ENCODE peak calls at places on chromosomes 5 and 9, in five cellular contexts. V is CD4-positive, alpha-beta T cell; F is mammary epithelial cell; Z is Peyer's patch; M is tibial artery. U is an unnamed sample.

GRCh38 chr5:139664273-139664693 is 16.1 kb downstream of the CXXC5 start:
- DNase-seq in V (no peak), F (no peak), Z (no peak), M (peak), U (no peak)

GRCh38 chr9:132054024-132054423 is 25.6 kb downstream of the MED27 start:
- DNase-seq in V (no peak), F (no peak), Z (no peak), M (no peak), U (no peak)

GRCh38 chr5:150293091-150293941 is 3.7 kb upstream of the CAMK2A start:
- DNase-seq in V (no peak), F (no peak), Z (no peak), M (no peak), U (no peak)

GRCh38 chr9:35606138-35606504 is 1.1 kb downstream of the TESK1 start:
- DNase-seq in V (no peak), F (no peak), Z (no peak), M (no peak), U (no peak)

GRCh38 chr5:8729437-8729836 is 816.4 kb downstream of the SEMA5A start:
- DNase-seq in V (no peak), F (no peak), Z (no peak), M (no peak), U (no peak)

GRCh38 chr5:59158165-59158564 is 575.3 kb downstream of the RAB3C start:
- DNase-seq in V (no peak), F (peak), Z (no peak), M (no peak), U (no peak)

GRCh38 chr9:133522073-133522910 is 2.5 kb downstream of the MYMK start:
- DNase-seq in V (no peak), F (no peak), Z (no peak), M (no peak), U (no peak)

GRCh38 chr5:172531704-172532026 is 77.3 kb upstream of the SH3PXD2B start:
- DNase-seq in V (no peak), F (no peak), Z (no peak), M (no peak), U (peak)

GRCh38 chr9:122050167-122050566 is 42.9 kb downstream of the TTLL11 start:
- DNase-seq in V (no peak), F (no peak), Z (no peak), M (no peak), U (no peak)

GRCh38 chr5:142724821-142725220 is 38.9 kb upstream of the FGF1 start:
- DNase-seq in V (no peak), F (no peak), Z (no peak), M (no peak), U (no peak)

GRCh38 chr5:102910240-102911226 is 155.4 kb downstream of the PAM start:
- DNase-seq in V (no peak), F (peak), Z (no peak), M (no peak), U (no peak)

GRCh38 chr9:13279284-13280162 is at the start of gene MPDZ:
- DNase-seq in V (no peak), F (peak), Z (no peak), M (peak), U (peak)

GRCh38 chr9:137044502-137045177 is 1.3 kb downstream of the NPDC1 start:
- DNase-seq in V (no peak), F (no peak), Z (no peak), M (no peak), U (no peak)

GRCh38 chr5:139092741-139093140 is 105.4 kb downstream of the SIL1 start:
- DNase-seq in V (no peak), F (no peak), Z (no peak), M (no peak), U (no peak)

GRCh38 chr5:4976918-4977317 is 163.2 kb upstream of the ADAMTS16 start:
- DNase-seq in V (no peak), F (no peak), Z (no peak), M (no peak), U (no peak)

GRCh38 chr5:172719211-172719610 is 51.8 kb downstream of the DUSP1 start:
- DNase-seq in V (no peak), F (no peak), Z (no peak), M (no peak), U (no peak)

GRCh38 chr9:17060450-17060849 is 74.4 kb upstream of the CNTLN start:
- DNase-seq in V (no peak), F (no peak), Z (no peak), M (no peak), U (no peak)

GRCh38 chr5:81924467-81924866 is 47.4 kb upstream of the ATG10 start:
- DNase-seq in V (no peak), F (no peak), Z (no peak), M (no peak), U (no peak)

GRCh38 chr5:127228540-127229184 is 61.9 kb upstream of the MEGF10 start:
- DNase-seq in V (no peak), F (no peak), Z (no peak), M (no peak), U (no peak)

GRCh38 chr9:85431396-85432102 is 310.2 kb downstream of the AGTPBP1 start:
- DNase-seq in V (no peak), F (peak), Z (no peak), M (no peak), U (no peak)

GRCh38 chr5:1936901-1937300 is 54.2 kb upstream of the IRX4 start:
- DNase-seq in V (no peak), F (peak), Z (no peak), M (no peak), U (no peak)

GRCh38 chr5:91189480-91190332 is 193.4 kb downstream of the ARRDC3 start:
- DNase-seq in V (no peak), F (peak), Z (no peak), M (peak), U (no peak)

GRCh38 chr5:80245986-80246781 is 9.7 kb downstream of the SERINC5 start:
- DNase-seq in V (no peak), F (peak), Z (no peak), M (no peak), U (no peak)

GRCh38 chr9:79264511-79265448 is 307.0 kb upstream of the TLE4 start:
- DNase-seq in V (no peak), F (no peak), Z (no peak), M (no peak), U (no peak)

GRCh38 chr5:150155258-150156032 is at the start of gene PDGFRB:
- DNase-seq in V (peak), F (no peak), Z (peak), M (peak), U (no peak)

GRCh38 chr5:59999056-59999455 is 105.5 kb upstream of the PDE4D start:
- DNase-seq in V (no peak), F (peak), Z (no peak), M (no peak), U (no peak)

GRCh38 chr9:133702798-133703570 is 35.2 kb downstream of the SARDH start:
- DNase-seq in V (no peak), F (no peak), Z (no peak), M (no peak), U (no peak)

GRCh38 chr5:112923148-112923917 is 1.3 kb upstream of the REEP5 start:
- DNase-seq in V (peak), F (no peak), Z (peak), M (peak), U (no peak)

GRCh38 chr9:19085295-19085694 is 17.4 kb downstream of the HAUS6 start:
- DNase-seq in V (no peak), F (no peak), Z (no peak), M (no peak), U (no peak)

GRCh38 chr5:73314395-73315195 is 134.0 kb downstream of the FOXD1 start:
- DNase-seq in V (no peak), F (no peak), Z (no peak), M (no peak), U (no peak)

GRCh38 chr9:137296214-137297059 is 5.6 kb downstream of the NRARP start:
- DNase-seq in V (no peak), F (no peak), Z (no peak), M (no peak), U (no peak)

GRCh38 chr5:107564896-107565295 is 105.8 kb downstream of the EFNA5 start:
- DNase-seq in V (no peak), F (no peak), Z (no peak), M (no peak), U (no peak)

GRCh38 chr5:149796025-149796424 is 65.9 kb downstream of the PPARGC1B start:
- DNase-seq in V (no peak), F (no peak), Z (no peak), M (no peak), U (no peak)

GRCh38 chr5:37532976-37533740 is 154.0 kb downstream of the WDR70 start:
- DNase-seq in V (no peak), F (peak), Z (no peak), M (no peak), U (no peak)

GRCh38 chr9:9004844-9005243 is 1205.3 kb upstream of the DMAC1 start:
- DNase-seq in V (no peak), F (no peak), Z (no peak), M (no peak), U (no peak)
- TF ChIP-seq CTCF in V (no peak), F (no peak), Z (no peak), M (no peak), U (peak)

GRCh38 chr5:136058031-136058971 is 29.5 kb downstream of the TGFBI start:
- DNase-seq in V (no peak), F (peak), Z (no peak), M (peak), U (no peak)
- TF ChIP-seq CTCF in V (no peak), F (peak), Z (no peak), M (peak), U (no peak)

GRCh38 chr9:95264954-95265615 is 52.4 kb downstream of the FANCC start:
- DNase-seq in V (no peak), F (no peak), Z (no peak), M (no peak), U (no peak)
- TF ChIP-seq CTCF in V (peak), F (peak), Z (no peak), M (peak), U (peak)

GRCh38 chr5:133059621-133060020 is 7.8 kb downstream of the HSPA4 start:
- DNase-seq in V (no peak), F (no peak), Z (no peak), M (no peak), U (no peak)

GRCh38 chr5:133066045-133066444 is 14.2 kb downstream of the HSPA4 start:
- DNase-seq in V (no peak), F (no peak), Z (no peak), M (no peak), U (no peak)

GRCh38 chr5:133065482-133065881 is 13.7 kb downstream of the HSPA4 start:
- DNase-seq in V (no peak), F (no peak), Z (no peak), M (no peak), U (no peak)

DNA sequence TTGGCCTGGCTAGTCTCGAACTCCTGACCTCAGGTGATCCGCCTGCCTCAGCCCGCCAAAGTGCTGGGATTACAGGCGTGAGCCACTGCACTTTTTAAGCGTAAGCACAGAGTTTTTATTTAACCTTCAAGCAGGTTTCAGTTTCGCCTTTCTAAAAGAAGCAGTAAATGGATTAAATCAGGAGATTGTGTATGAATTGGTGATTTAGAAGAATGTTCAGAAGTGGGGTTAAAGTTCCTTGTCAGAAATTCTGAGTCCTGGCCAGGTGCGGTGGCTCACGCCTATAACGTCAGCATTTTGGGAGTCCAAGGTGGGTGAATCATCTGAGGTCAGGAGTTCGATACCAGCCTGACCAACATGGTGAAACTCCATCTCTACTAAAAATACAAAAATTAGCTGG is 12.2 kb downstream of the HSPA4 start:
- DNase-seq in V (no peak), F (peak), Z (no peak), M (no peak), U (no peak)
- TF ChIP-seq CTCF in V (no peak), F (no peak), Z (no peak), M (no peak), U (no peak)

GRCh38 chr5:15515229-15515628 is 15.2 kb downstream of the FBXL7 start:
- DNase-seq in V (no peak), F (no peak), Z (no peak), M (no peak), U (no peak)
- TF ChIP-seq CTCF in V (no peak), F (no peak), Z (no peak), M (no peak), U (no peak)

GRCh38 chr9:125632321-125633115 is 74.5 kb downstream of the MAPKAP1 start:
- DNase-seq in V (no peak), F (peak), Z (peak), M (no peak), U (no peak)

GRCh38 chr9:125633116-125633743 is 73.8 kb downstream of the MAPKAP1 start:
- DNase-seq in V (no peak), F (peak), Z (no peak), M (no peak), U (no peak)

GRCh38 chr9:125629451-125629850 is 77.6 kb downstream of the MAPKAP1 start:
- DNase-seq in V (no peak), F (no peak), Z (no peak), M (no peak), U (no peak)

GRCh38 chr9:125630436-125630835 is 76.6 kb downstream of the MAPKAP1 start:
- DNase-seq in V (no peak), F (peak), Z (no peak), M (no peak), U (no peak)

DNA sequence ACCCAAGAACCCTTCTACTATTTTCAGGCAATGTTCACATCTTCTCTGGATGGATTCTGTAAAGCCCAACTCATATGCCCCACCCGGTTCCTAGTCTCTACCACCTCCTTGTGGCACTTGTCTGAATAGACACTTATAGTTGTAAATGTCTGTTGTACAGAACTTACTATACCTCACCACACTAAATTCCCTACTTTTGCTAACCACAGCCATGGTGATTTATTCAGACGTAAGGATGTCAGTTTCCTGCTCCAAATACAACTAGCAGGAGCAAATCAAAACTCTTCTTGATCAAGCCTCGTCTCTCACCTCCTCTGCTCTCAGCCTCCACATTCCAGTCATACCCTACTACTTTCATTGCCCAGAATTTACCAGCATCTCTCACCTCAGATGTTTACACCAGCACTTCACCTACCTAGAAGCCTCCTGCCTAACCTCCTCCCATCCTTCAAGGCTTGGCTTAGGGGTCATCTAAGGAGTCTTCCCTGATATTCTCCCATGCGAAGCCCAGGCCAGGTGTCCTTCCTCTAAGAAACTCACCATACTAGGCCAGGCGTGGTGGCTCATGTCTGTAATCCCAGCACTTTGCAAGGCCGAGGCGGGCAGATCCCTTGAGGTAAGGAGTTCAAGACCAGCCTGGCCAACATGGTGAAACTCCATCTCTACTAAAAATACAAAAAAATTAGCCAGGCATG is 75.5 kb downstream of the MAPKAP1 start:
- DNase-seq in V (no peak), F (peak), Z (no peak), M (no peak), U (no peak)
- TF ChIP-seq CTCF in V (peak), F (peak), Z (peak), M (peak), U (peak)

DNA sequence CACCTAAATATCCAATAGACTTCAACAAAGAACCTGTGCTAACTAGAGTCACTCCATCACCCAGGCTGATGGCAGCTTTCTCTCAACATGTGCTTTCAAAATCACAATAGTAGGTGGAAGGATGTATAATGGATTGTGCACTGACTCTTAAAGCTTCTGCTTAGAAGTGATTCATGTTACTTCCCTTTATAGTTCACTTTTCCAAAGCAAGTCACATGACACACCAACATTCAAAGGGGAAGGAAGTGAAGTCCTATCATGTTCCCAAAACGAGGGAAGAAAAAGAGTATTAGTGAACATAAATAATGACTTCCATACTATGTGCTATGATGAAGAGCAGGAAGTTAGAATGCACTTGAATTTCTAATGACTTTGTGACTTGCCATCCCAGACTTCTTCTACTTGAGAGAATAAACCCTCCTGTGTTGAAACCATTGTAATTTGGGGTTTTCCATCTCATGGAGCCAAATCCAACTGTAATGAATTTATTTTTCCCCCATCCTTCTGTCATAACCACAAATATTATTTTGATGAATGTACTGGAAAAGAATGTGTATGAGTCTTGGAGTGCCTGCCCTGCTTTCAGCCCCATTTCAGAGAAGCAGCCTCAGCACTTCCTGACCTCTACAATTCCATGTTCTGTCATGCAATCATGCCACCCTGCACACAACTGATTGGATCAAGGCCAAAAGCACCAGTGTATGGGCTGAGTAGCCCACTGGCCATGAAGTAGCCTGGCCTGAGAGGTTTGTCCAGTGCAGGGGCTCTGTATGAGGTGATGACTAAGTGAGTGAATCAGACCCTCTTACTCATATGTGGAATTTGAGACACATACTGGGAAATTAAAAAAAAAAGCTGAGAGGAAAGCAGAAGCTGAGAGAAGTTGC is 525.8 kb upstream of the CLINT1 start:
- DNase-seq in V (no peak), F (peak), Z (no peak), M (peak), U (no peak)
- TF ChIP-seq CTCF in V (no peak), F (no peak), Z (no peak), M (no peak), U (no peak)

GRCh38 chr5:10987881-10988504 is 227.0 kb upstream of the DAP start:
- DNase-seq in V (peak), F (peak), Z (peak), M (peak), U (peak)
- TF ChIP-seq CTCF in V (peak), F (peak), Z (no peak), M (no peak), U (peak)